ENCODE peak calls at places on chromosome 2, in nine cellular contexts. G is IMR-90; U is cardiac muscle cell; A is heart left ventricle; P is CD8-positive, alpha-beta T cell; E is spleen; S is HCT116; R is fibroblast of lung; M is K562. V is an unnamed sample. For H3K4me1, the result is how much of the 10 kb centered on the place peaks cover.

GRCh38 chr2:131045286-131045924 is 47.9 kb downstream of the FAM168B start:
- DNase-seq in R (no peak), P (no peak), S (no peak), A (no peak), M (no peak), U (no peak), G (no peak), E (no peak), V (peak)

GRCh38 chr2:204268971-204269370 is 276.3 kb upstream of the PARD3B start:
- DNase-seq in R (no peak), G (no peak), P (no peak), U (no peak), M (no peak), A (no peak), S (no peak), E (no peak), V (no peak)

GRCh38 chr2:196278491-196278911 is 107.1 kb upstream of the STK17B start:
- DNase-seq in G (peak), R (peak), S (no peak), A (no peak), E (peak), P (no peak), M (no peak), U (no peak), V (no peak)

GRCh38 chr2:121046335-121046734 is 238.7 kb downstream of the TFCP2L1 start:
- DNase-seq in R (no peak), G (no peak), A (no peak), S (no peak), U (no peak), E (no peak), P (no peak), M (no peak), V (no peak)

GRCh38 chr2:56749152-56749752 is 565.5 kb downstream of the CCDC85A start:
- DNase-seq in P (no peak), U (peak), E (no peak), A (no peak), G (peak), R (peak), M (peak), S (peak), V (no peak)

GRCh38 chr2:164538250-164538866 is 82.9 kb downstream of the GRB14 start:
- DNase-seq in G (peak), M (peak), P (no peak), U (peak), E (no peak), R (peak), A (no peak), S (peak), V (no peak)

GRCh38 chr2:196289000-196289399 is 117.6 kb upstream of the STK17B start:
- DNase-seq in S (no peak), A (no peak), P (no peak), R (no peak), M (no peak), U (no peak), E (no peak), G (no peak), V (no peak)

GRCh38 chr2:234363011-234363487 is 133.8 kb downstream of the ARL4C start:
- DNase-seq in G (no peak), U (no peak), R (no peak), A (no peak), M (no peak), S (peak), E (no peak), P (no peak), V (peak)

GRCh38 chr2:143778981-143779380 is 649.8 kb downstream of the ARHGAP15 start:
- DNase-seq in A (no peak), P (no peak), S (no peak), M (no peak), R (no peak), E (no peak), G (peak), U (no peak), V (peak)

GRCh38 chr2:217392930-217393584 is 533.2 kb upstream of the TNP1 start:
- DNase-seq in S (no peak), E (no peak), U (no peak), G (peak), M (no peak), P (no peak), A (no peak), R (no peak), V (no peak)

GRCh38 chr2:53188846-53189245 is 578.8 kb upstream of the CHAC2 start:
- DNase-seq in U (no peak), R (peak), S (no peak), M (no peak), A (no peak), P (no peak), E (no peak), G (peak), V (no peak)

GRCh38 chr2:177784449-177784845 is 288.1 kb downstream of the PDE11A start:
- DNase-seq in U (no peak), R (peak), G (peak), P (no peak), E (no peak), S (no peak), A (no peak), M (no peak), V (no peak)

GRCh38 chr2:224328798-224329197 is 73.1 kb downstream of the FAM124B start:
- DNase-seq in R (no peak), S (no peak), E (no peak), M (no peak), U (no peak), A (no peak), G (no peak), P (no peak), V (no peak)

GRCh38 chr2:100142393-100142792 is at the start of gene AFF3:
- DNase-seq in G (no peak), A (no peak), S (no peak), P (peak), R (no peak), E (peak), U (no peak), M (no peak), V (no peak)

GRCh38 chr2:26536371-26537068 is 58.6 kb upstream of the OTOF start:
- DNase-seq in U (no peak), M (no peak), G (no peak), A (no peak), E (peak), S (no peak), P (no peak), R (no peak), V (peak)

GRCh38 chr2:221549143-221549542 is 23.0 kb downstream of the EPHA4 start:
- DNase-seq in M (no peak), R (peak), E (no peak), S (no peak), G (peak), U (no peak), P (no peak), A (no peak), V (no peak)

GRCh38 chr2:46669016-46669415 is 189.7 kb downstream of the TMEM247 start:
- DNase-seq in E (no peak), R (no peak), S (no peak), M (no peak), U (no peak), A (no peak), P (no peak), G (no peak), V (no peak)

GRCh38 chr2:88831071-88831791 is 139.8 kb downstream of the RPIA start:
- DNase-seq in E (no peak), A (no peak), U (no peak), P (no peak), R (no peak), M (no peak), G (no peak), S (no peak), V (no peak)

GRCh38 chr2:49973917-49974368 is 819.6 kb upstream of the FSHR start:
- DNase-seq in M (no peak), A (peak), G (no peak), U (peak), R (peak), E (peak), P (peak), S (no peak), V (peak)

GRCh38 chr2:109102588-109103233 is 26.3 kb upstream of the SH3RF3 start:
- DNase-seq in U (no peak), M (no peak), S (no peak), G (no peak), A (no peak), E (no peak), R (no peak), P (peak), V (peak)

GRCh38 chr2:101307950-101308431 is 510 bp downstream of the RNF149 start:
- DNase-seq in P (peak), G (no peak), S (no peak), M (peak), R (peak), E (peak), A (peak), U (peak), V (peak)

GRCh38 chr2:74922592-74923227 is 35.7 kb upstream of the POLE4 start:
- DNase-seq in G (peak), S (no peak), P (no peak), U (no peak), E (no peak), R (peak), M (no peak), A (no peak), V (no peak)

GRCh38 chr2:240351088-240351741 is 84.2 kb upstream of the GPC1 start:
- DNase-seq in G (no peak), P (no peak), A (no peak), M (no peak), U (peak), E (no peak), S (no peak), R (peak), V (no peak)

GRCh38 chr2:175111200-175111657 is 56.8 kb downstream of the ATF2 start:
- DNase-seq in S (peak), G (peak), A (no peak), R (peak), E (no peak), U (peak), P (no peak), M (peak), V (no peak)

GRCh38 chr2:241894681-241895426 is 25.3 kb downstream of the RTP5 start:
- DNase-seq in S (no peak), P (no peak), R (no peak), U (no peak), A (peak), G (no peak), M (no peak), E (peak), V (peak)

GRCh38 chr2:157413342-157414035 is 30.4 kb downstream of the CYTIP start:
- DNase-seq in P (peak), U (no peak), M (no peak), G (no peak), R (no peak), E (no peak), S (no peak), A (no peak), V (no peak)

GRCh38 chr2:21042708-21042957 is 1.2 kb downstream of the APOB start:
- DNase-seq in R (no peak), A (no peak), E (no peak), S (no peak), M (no peak), P (no peak), G (no peak), U (no peak), V (no peak)

GRCh38 chr2:15851076-15851693 is 89.2 kb upstream of the MYCN start:
- DNase-seq in S (no peak), G (no peak), U (no peak), P (no peak), R (no peak), M (no peak), E (no peak), A (no peak), V (no peak)

GRCh38 chr2:17125989-17126620 is 392.1 kb downstream of the RAD51AP2 start:
- DNase-seq in E (no peak), R (no peak), P (no peak), M (peak), S (no peak), U (no peak), A (no peak), G (no peak), V (no peak)

GRCh38 chr2:190838492-190838910 is 42.1 kb upstream of the GLS start:
- DNase-seq in R (peak), G (peak), S (no peak), P (no peak), A (no peak), M (no peak), U (no peak), E (no peak), V (no peak)

GRCh38 chr2:16185671-16186391 is 245.5 kb downstream of the MYCN start:
- DNase-seq in R (no peak), P (no peak), A (no peak), U (no peak), M (no peak), E (no peak), S (no peak), G (no peak), V (no peak)

GRCh38 chr2:147578529-147578928 is 266.3 kb upstream of the ACVR2A start:
- DNase-seq in U (no peak), M (no peak), R (no peak), G (no peak), P (no peak), A (no peak), S (no peak), E (no peak), V (no peak)

DNA sequence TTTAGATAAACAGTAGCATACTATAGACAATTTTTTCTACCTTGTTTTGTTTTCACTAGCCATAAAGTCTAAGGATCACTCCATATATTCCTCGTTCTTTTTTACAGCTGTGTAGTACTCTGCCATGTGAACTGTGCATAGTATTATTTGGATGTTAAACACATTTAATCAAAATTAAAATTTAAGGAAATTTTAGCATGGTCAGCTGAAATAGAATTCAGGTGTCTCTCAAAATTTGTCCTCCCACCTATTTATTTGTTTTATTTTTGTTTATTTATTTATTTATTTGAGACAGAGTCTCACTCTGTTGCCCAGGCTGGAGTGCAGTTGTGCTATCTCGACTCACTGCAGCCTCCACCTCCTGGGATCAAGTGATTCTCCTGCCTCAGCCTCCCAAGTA is 46.4 kb upstream of the AAK1 start:
- DNase-seq in U (no peak), M (no peak), S (no peak), G (no peak), P (no peak), R (no peak), A (no peak), E (no peak), V (no peak)
- H3K4me1 ChIP-seq in U (under half), M (under half), S (under half), G (under half), P (half or more), R (under half), A (under half), E (under half), V (under half)

DNA sequence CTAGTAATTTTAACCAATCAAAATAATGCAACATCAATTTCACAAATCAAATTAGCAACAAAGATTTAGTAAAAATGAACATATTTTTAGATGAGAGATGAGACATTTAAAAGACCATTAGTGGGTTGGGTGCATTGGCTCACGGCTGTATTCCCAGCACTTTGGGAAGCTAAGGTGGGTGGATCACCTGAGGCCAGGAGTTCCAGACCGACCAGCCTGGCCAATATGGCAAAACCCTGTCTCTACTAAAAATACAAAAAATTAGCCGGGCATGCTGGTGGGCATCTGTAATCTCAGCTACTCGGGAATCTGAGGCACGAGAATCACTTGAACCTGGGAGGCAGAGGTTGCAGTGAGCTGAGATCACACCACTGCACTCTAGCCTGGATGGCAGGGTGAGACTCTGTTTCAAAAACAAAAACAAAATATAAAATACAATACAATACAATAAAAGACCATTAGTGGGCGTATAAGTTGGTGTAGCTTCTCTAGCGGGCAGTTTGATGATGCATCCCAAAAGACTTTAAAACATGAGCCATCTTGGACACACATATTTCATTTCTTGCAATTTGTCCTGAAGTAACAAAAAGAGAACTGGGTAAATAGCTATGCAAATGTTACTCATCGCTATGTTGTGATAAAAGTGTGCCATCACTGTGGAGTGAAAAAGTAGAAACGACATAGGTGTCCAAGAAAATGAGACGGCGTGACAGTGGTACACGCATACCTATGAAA is 101.8 kb downstream of the COL6A3 start:
- DNase-seq in R (no peak), E (no peak), G (no peak), M (no peak), P (no peak), U (no peak), A (no peak), S (no peak), V (no peak)
- TF ChIP-seq CTCF in R (no peak), E (no peak), G (no peak), M (no peak), P (no peak), U (no peak), A (no peak), S (no peak), V (no peak)

GRCh38 chr2:67871696-67872320 is 191.0 kb downstream of the C1D start:
- DNase-seq in A (no peak), R (peak), S (no peak), E (no peak), U (no peak), M (no peak), P (no peak), G (peak), V (no peak)
- H3K4me3 ChIP-seq in A (no peak), R (no peak), S (no peak), E (no peak), U (no peak), M (no peak), P (no peak), G (no peak), V (no peak)

DNA sequence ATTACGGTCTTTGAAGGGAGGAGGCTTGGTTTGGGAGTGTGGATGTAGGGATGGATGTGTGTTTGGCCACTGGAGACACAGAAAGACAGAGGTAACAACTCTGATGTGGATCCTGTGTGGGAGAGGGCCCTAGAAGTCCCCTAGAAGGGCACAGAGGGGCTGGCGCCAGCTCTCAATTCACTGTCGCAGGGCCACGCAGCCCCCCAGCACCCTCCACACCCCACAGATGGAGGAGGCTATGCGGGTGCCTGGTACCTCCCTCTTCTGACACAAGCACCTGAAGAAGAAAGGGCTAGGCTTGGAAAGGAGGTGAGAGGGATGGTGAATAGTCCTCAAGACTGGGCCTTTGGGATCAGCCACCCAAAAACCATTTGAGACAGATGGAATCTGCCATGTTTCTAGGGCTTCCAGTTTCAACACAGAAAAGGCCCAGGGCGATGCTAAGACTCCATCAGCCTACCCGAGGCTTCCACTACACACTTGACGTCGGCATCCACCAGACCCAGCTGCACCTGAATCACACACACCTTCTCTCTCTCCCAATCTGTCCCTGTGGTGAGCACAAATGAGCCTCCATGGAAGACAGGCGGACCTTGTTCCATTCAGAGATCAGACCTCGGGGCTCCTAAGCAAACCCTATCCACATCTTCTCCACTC is 413.5 kb upstream of the HS6ST1 start:
- DNase-seq in U (no peak), A (no peak), P (no peak), R (no peak), G (no peak), M (no peak), S (no peak), E (no peak), V (no peak)
- H3K4me1 ChIP-seq in U (under half), A (under half), P (under half), R (under half), G (under half), M (under half), S (under half), E (under half), V (under half)

GRCh38 chr2:8539743-8540551 is 141.9 kb upstream of the ID2 start:
- DNase-seq in M (no peak), G (no peak), A (no peak), U (no peak), S (no peak), R (no peak), E (peak), P (no peak), V (peak)
- TF ChIP-seq CTCF in M (no peak), G (no peak), A (no peak), U (no peak), S (no peak), R (no peak), E (no peak), P (no peak), V (peak)

GRCh38 chr2:219161097-219161496 is 482 bp upstream of the NHEJ1 start:
- DNase-seq in P (no peak), G (no peak), A (no peak), E (no peak), S (no peak), U (no peak), M (no peak), R (no peak), V (no peak)
- H3K4me3 ChIP-seq in P (peak), G (peak), A (peak), E (peak), S (peak), U (no peak), M (peak), R (peak), V (peak)

DNA sequence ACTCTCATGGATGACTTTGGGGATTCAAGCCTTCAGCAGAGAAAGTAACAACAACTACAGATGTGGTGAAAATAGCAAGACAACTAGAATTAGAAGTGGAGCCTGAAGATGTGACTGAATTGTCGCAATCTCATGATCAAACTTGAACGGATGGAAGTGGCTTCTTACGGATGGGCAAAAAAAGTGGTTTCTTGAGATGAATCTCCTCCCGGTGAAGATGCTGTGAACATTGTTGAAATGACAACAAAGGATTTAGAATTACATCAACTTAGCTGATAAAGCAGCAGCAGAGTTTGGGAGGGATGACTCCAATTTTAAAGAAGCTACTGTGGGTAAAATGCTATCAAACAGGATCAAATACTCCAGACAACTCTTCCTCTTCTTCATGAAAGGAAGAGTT is 43.1 kb downstream of the AAK1 start:
- DNase-seq in A (no peak), U (no peak), E (no peak), R (no peak), S (no peak), P (no peak), M (no peak), G (no peak), V (no peak)
- H3K4me1 ChIP-seq in A (under half), U (under half), E (under half), R (under half), S (under half), P (half or more), M (half or more), G (under half), V (under half)

GRCh38 chr2:3594493-3595281 is at the start of gene COLEC11:
- DNase-seq in G (no peak), P (peak), E (peak), S (no peak), R (no peak), M (peak), A (peak), U (peak), V (peak)
- TF ChIP-seq CTCF in G (peak), P (no peak), E (peak), S (no peak), R (no peak), M (peak), A (peak), U (peak), V (peak)